ENCODE peak calls at places on chromosomes 3 and 15, in nine cellular contexts. U, I, C, D, E, L, O, B and N are unnamed samples.

GRCh38 chr15:63093486-63094205 is 28.0 kb upstream of the LACTB start:
- DNase-seq in U (peak; percentile 95), I (peak; percentile 72), C (peak; percentile 81), D (peak; percentile 77), E (peak; percentile 87), L (peak; percentile 87), O (peak; percentile 65), B (peak; percentile 35), N (peak; percentile 74)

GRCh38 chr3:13703071-13703470 is 154.1 kb downstream of the FBLN2 start:
- DNase-seq in U (no peak), I (no peak), C (no peak), D (no peak), E (no peak), L (no peak), O (no peak), B (no peak), N (no peak)

GRCh38 chr3:50347187-50347813 is 1.8 kb upstream of the ZMYND10 start:
- DNase-seq in U (peak; percentile 83), I (no peak), C (peak; percentile 55), D (peak; percentile 59), E (peak; percentile 74), L (peak; percentile 83), O (no peak), B (no peak), N (no peak)

GRCh38 chr15:101637549-101638318 is 14.4 kb downstream of the TM2D3 start:
- DNase-seq in U (no peak), I (no peak), C (no peak), D (no peak), E (no peak), L (no peak), O (no peak), B (no peak), N (no peak)

GRCh38 chr15:48149858-48150257 is 28.2 kb downstream of the MYEF2 start:
- DNase-seq in U (peak; percentile 31), I (no peak), C (no peak), D (no peak), E (no peak), L (no peak), O (no peak), B (no peak), N (no peak)

GRCh38 chr3:172315401-172316091 is 132.7 kb downstream of the GHSR start:
- DNase-seq in U (no peak), I (no peak), C (peak; percentile 21), D (no peak), E (peak; percentile 38), L (no peak), O (peak; percentile 35), B (no peak), N (no peak)

GRCh38 chr15:98174286-98174685 is 213.8 kb downstream of the ARRDC4 start:
- DNase-seq in U (peak; percentile 33), I (no peak), C (no peak), D (no peak), E (peak; percentile 4), L (no peak), O (no peak), B (no peak), N (no peak)

GRCh38 chr15:37907136-37907535 is 27.3 kb upstream of the TMCO5A start:
- DNase-seq in U (no peak), I (no peak), C (no peak), D (no peak), E (no peak), L (no peak), O (peak; percentile 4), B (no peak), N (no peak)

GRCh38 chr3:3447671-3448070 is 268.2 kb upstream of the CRBN start:
- DNase-seq in U (no peak), I (no peak), C (no peak), D (no peak), E (no peak), L (no peak), O (no peak), B (no peak), N (no peak)

GRCh38 chr3:111728566-111728935 is 130.5 kb upstream of the PHLDB2 start:
- DNase-seq in U (no peak), I (no peak), C (no peak), D (no peak), E (no peak), L (no peak), O (no peak), B (no peak), N (no peak)

GRCh38 chr3:195583831-195584542 is at the start of gene APOD:
- DNase-seq in U (no peak), I (no peak), C (no peak), D (no peak), E (peak; percentile 65), L (no peak), O (no peak), B (no peak), N (no peak)

GRCh38 chr15:70492240-70493177 is 270.8 kb downstream of the UACA start:
- DNase-seq in U (peak; percentile 19), I (no peak), C (peak; percentile 77), D (no peak), E (peak; percentile 18), L (peak; percentile 80), O (no peak), B (no peak), N (peak; percentile 95)

GRCh38 chr15:74442604-74443003 is 8.8 kb upstream of the SEMA7A start:
- DNase-seq in U (no peak), I (no peak), C (no peak), D (peak; percentile 39), E (no peak), L (no peak), O (no peak), B (no peak), N (no peak)

GRCh38 chr3:60528651-60529050 is 722.6 kb downstream of the FHIT start:
- DNase-seq in U (no peak), I (no peak), C (no peak), D (no peak), E (no peak), L (no peak), O (no peak), B (peak; percentile 23), N (no peak)

GRCh38 chr3:194672876-194673275 is 885 bp upstream of the LSG1 start:
- DNase-seq in U (no peak), I (no peak), C (no peak), D (no peak), E (no peak), L (no peak), O (no peak), B (no peak), N (no peak)

GRCh38 chr15:59349715-59350420 is 22.8 kb downstream of the MYO1E start:
- DNase-seq in U (peak; percentile 35), I (peak; percentile 82), C (peak; percentile 99), D (peak; percentile 28), E (peak; percentile 12), L (peak; percentile 24), O (peak; percentile 83), B (no peak), N (no peak)

GRCh38 chr3:117411991-117412390 is 702.4 kb downstream of the TUSC7 start:
- DNase-seq in U (no peak), I (no peak), C (no peak), D (no peak), E (no peak), L (no peak), O (no peak), B (no peak), N (peak; percentile 56)

GRCh38 chr3:142947799-142948575 is 15.5 kb downstream of the PAQR9 start:
- DNase-seq in U (peak; percentile 33), I (no peak), C (no peak), D (no peak), E (peak; percentile 30), L (peak; percentile 15), O (no peak), B (no peak), N (no peak)

DNA sequence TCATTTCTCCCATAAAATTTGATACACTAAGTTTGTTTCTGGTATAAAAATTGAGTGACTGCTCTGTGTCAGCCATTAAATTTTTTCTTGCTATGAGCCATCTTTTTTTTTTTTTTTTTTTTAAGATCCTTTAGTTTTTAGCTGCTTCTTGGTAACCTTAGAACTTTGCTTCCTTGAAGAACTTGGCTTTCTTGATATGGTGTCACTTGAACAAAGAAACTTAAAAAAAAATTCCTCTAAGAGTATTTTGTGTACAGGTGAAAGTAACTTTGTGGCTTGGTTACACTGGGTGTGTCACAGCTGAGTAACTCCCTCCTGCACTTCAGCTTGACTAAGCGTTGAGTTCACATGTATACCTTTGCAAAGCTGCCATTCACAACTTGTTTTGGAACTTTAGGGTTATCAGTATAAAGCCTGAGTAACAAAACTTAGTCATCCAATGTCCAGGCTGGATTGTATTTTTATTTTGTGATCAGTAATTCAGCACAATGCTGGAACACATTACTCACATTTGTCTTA is 6.5 kb downstream of the CHD2 start:
- DNase-seq in U (no peak), I (no peak), C (no peak), D (no peak), E (peak; percentile 77), L (no peak), O (peak; percentile 73), B (no peak), N (no peak)
- H3K4me3 ChIP-seq in U (no peak overlapping the region), I (peak overlapping the region; percentile 71), C (peak overlapping the region; percentile 56), D (peak overlapping the region; percentile 74), E (peak overlapping the region; percentile 51), L (no peak overlapping the region), O (peak overlapping the region; percentile 68), B (peak overlapping the region; percentile 40), N (no peak overlapping the region)

DNA sequence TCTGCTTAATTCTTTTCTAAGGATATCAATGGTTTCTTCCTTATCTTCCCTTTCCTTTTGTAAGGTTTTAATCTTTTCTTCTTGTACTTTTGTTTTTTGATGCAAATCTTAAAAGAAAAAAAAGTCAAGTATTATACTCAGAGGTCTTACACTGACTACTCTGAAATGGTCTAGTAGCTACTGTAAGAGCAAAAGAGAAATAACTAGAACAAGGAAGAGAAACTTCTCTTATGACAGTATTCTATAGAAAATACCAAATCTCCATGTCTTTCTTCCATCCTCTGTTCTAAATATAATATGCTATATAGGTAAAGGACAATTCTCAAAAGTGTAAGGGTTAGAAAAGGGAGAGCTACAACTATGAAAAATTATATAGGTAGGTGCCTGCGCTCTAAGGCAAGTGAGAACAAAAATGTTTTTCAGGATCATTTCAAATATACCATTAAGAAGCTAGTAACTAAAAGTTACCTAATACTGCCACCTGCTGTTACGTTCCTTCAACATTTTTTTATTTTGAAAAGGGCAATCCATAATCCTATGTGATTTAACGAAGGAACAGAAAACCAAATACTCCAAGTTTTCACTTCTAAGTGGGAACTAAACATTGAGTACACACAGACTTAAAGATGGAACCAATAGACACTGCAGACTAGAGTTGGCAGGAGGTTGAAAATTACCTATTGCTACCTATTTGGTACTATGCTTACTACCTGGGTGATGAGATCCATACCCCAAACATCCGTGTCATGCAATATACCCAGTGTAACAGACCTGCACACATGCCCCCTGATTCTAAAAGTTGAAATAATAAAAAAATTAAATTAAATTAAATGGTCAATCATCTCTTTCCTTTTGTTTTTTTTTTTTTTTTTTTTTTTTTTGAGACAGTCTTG is 36.7 kb downstream of the CIP2A start:
- DNase-seq in U (peak; percentile 69), I (peak; percentile 17), C (peak; percentile 9), D (peak; percentile 35), E (peak; percentile 27), L (peak; percentile 11), O (peak; percentile 19), B (no peak), N (no peak)
- TF ChIP-seq REST in U (no peak), I (no peak), C (no peak), D (no peak), E (no peak), L (no peak), O (no peak), B (no peak), N (no peak)

GRCh38 chr3:138186216-138186615 is 885 bp upstream of the ARMC8 start:
- DNase-seq in U (peak; percentile 36), I (no peak), C (no peak), D (no peak), E (peak; percentile 48), L (no peak), O (peak; percentile 21), B (no peak), N (no peak)
- H3K4me3 ChIP-seq in U (peak overlapping the region; percentile 86), I (peak overlapping the region; percentile 75), C (peak overlapping the region; percentile 93), D (peak overlapping the region; percentile 97), E (peak overlapping the region; percentile 77), L (peak overlapping the region; percentile 84), O (peak overlapping the region; percentile 95), B (no peak overlapping the region), N (no peak overlapping the region)

GRCh38 chr15:72057548-72058091 is 60.3 kb downstream of the MYO9A start:
- DNase-seq in U (peak; percentile 30), I (no peak), C (no peak), D (no peak), E (no peak), L (no peak), O (no peak), B (no peak), N (no peak)
- TF ChIP-seq REST in U (no peak), I (no peak), C (no peak), D (no peak), E (no peak), L (no peak), O (no peak), B (no peak), N (no peak)